ENCODE peak calls at places on chromosomes 4 and X, in seven cellular contexts. One of them, this sample, is unnamed.

GRCh38 chr4:146076081-146076480 is 99.4 kb upstream of the LSM6 start:
- DNase-seq in T47D: no peak
- DNase-seq in AG09309: no peak
- DNase-seq in AG20443: no peak
- DNase-seq in amygdala: no peak
- DNase-seq in iris pigment epithelial cell: no peak
- DNase-seq in CD8-positive, alpha-beta T cell: no peak
- DNase-seq in this sample: no peak

GRCh38 chr4:185534850-185535761 is at the start of gene PDLIM3:
- DNase-seq in AG09309: no peak
- DNase-seq in amygdala: peak
- DNase-seq in AG20443: peak
- DNase-seq in CD8-positive, alpha-beta T cell: no peak
- DNase-seq in iris pigment epithelial cell: peak
- DNase-seq in T47D: peak
- DNase-seq in this sample: no peak

GRCh38 chr4:73127839-73128448 is 58.4 kb upstream of the COX18 start:
- DNase-seq in AG20443: peak
- DNase-seq in amygdala: no peak
- DNase-seq in CD8-positive, alpha-beta T cell: no peak
- DNase-seq in iris pigment epithelial cell: peak
- DNase-seq in AG09309: no peak
- DNase-seq in T47D: peak
- DNase-seq in this sample: peak

GRCh38 chrX:47540754-47541538 is 20.1 kb upstream of the ARAF start:
- DNase-seq in CD8-positive, alpha-beta T cell: no peak
- DNase-seq in iris pigment epithelial cell: peak
- DNase-seq in AG09309: peak
- DNase-seq in T47D: peak
- DNase-seq in amygdala: peak
- DNase-seq in AG20443: peak
- DNase-seq in this sample: peak

GRCh38 chr4:155667538-155668511 is 1.2 kb downstream of the GUCY1A1 start:
- DNase-seq in AG20443: peak
- DNase-seq in iris pigment epithelial cell: peak
- DNase-seq in CD8-positive, alpha-beta T cell: no peak
- DNase-seq in AG09309: no peak
- DNase-seq in T47D: no peak
- DNase-seq in amygdala: peak
- DNase-seq in this sample: no peak

GRCh38 chrX:132651411-132652086 is 162.7 kb upstream of the MBNL3 start:
- DNase-seq in T47D: no peak
- DNase-seq in iris pigment epithelial cell: no peak
- DNase-seq in CD8-positive, alpha-beta T cell: no peak
- DNase-seq in AG20443: peak
- DNase-seq in AG09309: peak
- DNase-seq in amygdala: no peak
- DNase-seq in this sample: no peak

GRCh38 chr4:164446516-164446915 is 307.4 kb upstream of the SMIM31 start:
- DNase-seq in iris pigment epithelial cell: peak
- DNase-seq in amygdala: no peak
- DNase-seq in AG20443: no peak
- DNase-seq in CD8-positive, alpha-beta T cell: no peak
- DNase-seq in T47D: no peak
- DNase-seq in AG09309: no peak
- DNase-seq in this sample: no peak

GRCh38 chrX:67524428-67524827 is 19.4 kb upstream of the AR start:
- DNase-seq in iris pigment epithelial cell: no peak
- DNase-seq in T47D: peak
- DNase-seq in AG09309: no peak
- DNase-seq in amygdala: no peak
- DNase-seq in CD8-positive, alpha-beta T cell: no peak
- DNase-seq in AG20443: no peak
- DNase-seq in this sample: no peak

GRCh38 chrX:30800901-30801300 is 88.2 kb downstream of the TAB3 start:
- DNase-seq in iris pigment epithelial cell: no peak
- DNase-seq in T47D: no peak
- DNase-seq in AG20443: no peak
- DNase-seq in CD8-positive, alpha-beta T cell: no peak
- DNase-seq in AG09309: no peak
- DNase-seq in amygdala: no peak
- DNase-seq in this sample: no peak

GRCh38 chr4:88575222-88575621 is 17.1 kb upstream of the HERC3 start:
- DNase-seq in iris pigment epithelial cell: no peak
- DNase-seq in T47D: no peak
- DNase-seq in amygdala: no peak
- DNase-seq in AG09309: no peak
- DNase-seq in CD8-positive, alpha-beta T cell: no peak
- DNase-seq in AG20443: no peak
- DNase-seq in this sample: no peak

GRCh38 chrX:147565239-147565638 is 346.5 kb upstream of the FMR1 start:
- DNase-seq in CD8-positive, alpha-beta T cell: no peak
- DNase-seq in AG20443: peak
- DNase-seq in T47D: no peak
- DNase-seq in iris pigment epithelial cell: peak
- DNase-seq in amygdala: no peak
- DNase-seq in AG09309: no peak
- DNase-seq in this sample: peak

GRCh38 chrX:46433892-46434291 is 111.3 kb downstream of the ZNF674 start:
- DNase-seq in CD8-positive, alpha-beta T cell: no peak
- DNase-seq in AG09309: no peak
- DNase-seq in T47D: no peak
- DNase-seq in iris pigment epithelial cell: peak
- DNase-seq in AG20443: peak
- DNase-seq in amygdala: no peak
- DNase-seq in this sample: peak

GRCh38 chrX:12984629-12985303 is 9.9 kb downstream of the TMSB4X start:
- DNase-seq in AG20443: peak
- DNase-seq in amygdala: no peak
- DNase-seq in CD8-positive, alpha-beta T cell: peak
- DNase-seq in T47D: peak
- DNase-seq in iris pigment epithelial cell: peak
- DNase-seq in AG09309: no peak
- DNase-seq in this sample: no peak

GRCh38 chrX:85963736-85964135 is 83.6 kb downstream of the CHM start:
- DNase-seq in AG09309: peak
- DNase-seq in iris pigment epithelial cell: peak
- DNase-seq in T47D: no peak
- DNase-seq in amygdala: no peak
- DNase-seq in CD8-positive, alpha-beta T cell: no peak
- DNase-seq in AG20443: peak
- DNase-seq in this sample: peak

GRCh38 chr4:153137168-153137567 is 67.1 kb upstream of the TRIM2 start:
- DNase-seq in iris pigment epithelial cell: peak
- DNase-seq in T47D: no peak
- DNase-seq in AG20443: peak
- DNase-seq in AG09309: peak
- DNase-seq in CD8-positive, alpha-beta T cell: no peak
- DNase-seq in amygdala: no peak
- DNase-seq in this sample: peak

GRCh38 chrX:39560285-39560684 is 537.5 kb downstream of the BCOR start:
- DNase-seq in CD8-positive, alpha-beta T cell: no peak
- DNase-seq in T47D: no peak
- DNase-seq in AG09309: no peak
- DNase-seq in amygdala: no peak
- DNase-seq in iris pigment epithelial cell: no peak
- DNase-seq in AG20443: no peak
- DNase-seq in this sample: no peak

GRCh38 chr4:82798168-82799005 is at the start of gene SCD5:
- DNase-seq in T47D: peak
- DNase-seq in CD8-positive, alpha-beta T cell: peak
- DNase-seq in amygdala: peak
- DNase-seq in iris pigment epithelial cell: peak
- DNase-seq in AG09309: no peak
- DNase-seq in AG20443: peak
- DNase-seq in this sample: peak

GRCh38 chrX:12814434-12814833 is 23.2 kb downstream of the PRPS2 start:
- DNase-seq in AG09309: peak
- DNase-seq in amygdala: no peak
- DNase-seq in T47D: peak
- DNase-seq in iris pigment epithelial cell: peak
- DNase-seq in CD8-positive, alpha-beta T cell: no peak
- DNase-seq in AG20443: peak
- DNase-seq in this sample: peak

GRCh38 chrX:23952984-23953907 is 45.4 kb downstream of the CXorf58 start:
- DNase-seq in AG09309: no peak
- DNase-seq in iris pigment epithelial cell: peak
- DNase-seq in AG20443: no peak
- DNase-seq in CD8-positive, alpha-beta T cell: peak
- DNase-seq in amygdala: no peak
- DNase-seq in T47D: peak
- DNase-seq in this sample: no peak

GRCh38 chr4:68076194-68076593 is 53.5 kb downstream of the TMPRSS11F start:
- DNase-seq in AG09309: no peak
- DNase-seq in amygdala: no peak
- DNase-seq in CD8-positive, alpha-beta T cell: no peak
- DNase-seq in AG20443: no peak
- DNase-seq in iris pigment epithelial cell: no peak
- DNase-seq in T47D: no peak
- DNase-seq in this sample: no peak